ENCODE peak calls at places on chromosomes 12 and 14, in nine cellular contexts. K is nucleus accumbens; N is AG04450; X is iPS-NIHi11; Q is MM.1S; W is progenitor cell of endocrine pancreas; E is activated B cell treated with CpG ODN at 0.5 μM for 24 hours; B is caudate nucleus; C is CD4-positive, alpha-beta memory T cell. G is an unnamed sample.

GRCh38 chr12:125159687-125160086 is 94.5 kb downstream of the AACS start:
- DNase-seq in B (no peak), Q (no peak), C (no peak), W (no peak), K (no peak), E (no peak), X (peak; percentile 60), N (no peak), G (no peak)

GRCh38 chr14:104558231-104559042 is 21.1 kb upstream of the C14orf180 start:
- DNase-seq in W (no peak), E (no peak), Q (no peak), K (no peak), C (no peak), B (no peak), X (no peak), N (no peak), G (no peak)

GRCh38 chr12:25882266-25882665 is 76.2 kb upstream of the RASSF8 start:
- DNase-seq in N (no peak), X (no peak), K (no peak), E (no peak), B (no peak), Q (no peak), C (no peak), W (no peak), G (no peak)

GRCh38 chr12:106954462-106955376 is 988 bp upstream of the TMEM263 start:
- DNase-seq in N (no peak), E (peak; percentile 28), B (peak; percentile 36), Q (peak; percentile 19), X (peak; percentile 21), K (no peak), C (no peak), W (peak; percentile 11), G (no peak)

GRCh38 chr12:44852483-44852882 is 23.6 kb downstream of the NELL2 start:
- DNase-seq in E (no peak), W (no peak), K (no peak), B (no peak), C (no peak), X (no peak), N (no peak), Q (no peak), G (no peak)

GRCh38 chr14:75960219-75960618 is 21.6 kb downstream of the TGFB3 start:
- DNase-seq in N (no peak), B (no peak), W (no peak), C (no peak), X (no peak), E (no peak), Q (no peak), K (no peak), G (no peak)

GRCh38 chr12:50603817-50604639 is 99.2 kb downstream of the DIP2B start:
- DNase-seq in E (no peak), C (no peak), B (no peak), X (no peak), W (no peak), N (no peak), K (no peak), Q (no peak), G (no peak)

GRCh38 chr14:35993512-35993960 is 167.4 kb downstream of the BRMS1L start:
- DNase-seq in E (no peak), K (no peak), B (no peak), W (no peak), C (no peak), Q (no peak), X (no peak), N (no peak), G (no peak)

GRCh38 chr12:96401061-96401871 is 1.0 kb upstream of the CDK17 start:
- DNase-seq in W (no peak), N (peak; percentile 61), X (peak; percentile 17), C (peak; percentile 57), Q (peak; percentile 80), B (no peak), E (no peak), K (no peak), G (peak; percentile 51)

GRCh38 chr12:30823140-30823669 is 68.5 kb upstream of the CAPRIN2 start:
- DNase-seq in Q (no peak), N (no peak), B (peak; percentile 28), C (no peak), X (peak; percentile 55), K (no peak), W (peak; percentile 73), E (peak; percentile 23), G (no peak)

GRCh38 chr12:49748306-49748705 is 6.9 kb downstream of the TMBIM6 start:
- DNase-seq in E (no peak), C (no peak), B (no peak), W (no peak), N (no peak), K (no peak), X (no peak), Q (no peak), G (no peak)

GRCh38 chr14:89283327-89284060 is 133.5 kb downstream of the FOXN3 start:
- DNase-seq in X (no peak), K (no peak), B (no peak), C (no peak), W (no peak), N (no peak), E (no peak), Q (no peak), G (no peak)

GRCh38 chr12:13228579-13228978 is 32.1 kb downstream of the EMP1 start:
- DNase-seq in B (no peak), C (no peak), K (no peak), Q (no peak), W (no peak), E (no peak), X (no peak), N (no peak), G (no peak)

GRCh38 chr14:91354979-91355685 is 62.5 kb downstream of the CCDC88C start:
- DNase-seq in E (peak; percentile 45), N (no peak), W (peak; percentile 33), X (peak; percentile 84), B (no peak), K (no peak), C (peak; percentile 62), Q (peak; percentile 51), G (no peak)

GRCh38 chr12:89988156-89988555 is 279.5 kb upstream of the ATP2B1 start:
- DNase-seq in K (no peak), C (no peak), Q (no peak), W (no peak), B (no peak), E (no peak), N (no peak), X (no peak), G (no peak)

GRCh38 chr12:122876724-122877123 is 19.2 kb downstream of the VPS37B start:
- DNase-seq in N (no peak), C (no peak), K (no peak), W (no peak), E (peak; percentile 10), Q (no peak), X (no peak), B (no peak), G (no peak)

GRCh38 chr12:2801044-2801783 is 6.4 kb downstream of the FKBP4 start:
- DNase-seq in E (no peak), C (no peak), K (no peak), W (no peak), B (no peak), Q (no peak), N (no peak), X (no peak), G (no peak)

G was measured in smooth muscle cell of the brain vasculature.